ENCODE peak calls at places on chromosome 11, in six cellular contexts. P is transverse colon, S is IMR-90, V is stomach, B is sigmoid colon, W is fibroblast of lung. D is an unnamed sample.

GRCh38 chr11:76044750-76045320 is 161.5 kb downstream of the WNT11 start:
- DNase-seq in B (no peak), S (no peak), P (no peak), W (no peak), V (no peak), D (no peak)

GRCh38 chr11:35477871-35478270 is 47.5 kb downstream of the PAMR1 start:
- DNase-seq in S (no peak), P (no peak), W (no peak), B (no peak), V (no peak), D (no peak)

GRCh38 chr11:122696662-122697061 is 41.1 kb downstream of the UBASH3B start:
- DNase-seq in V (no peak), P (no peak), W (no peak), B (no peak), S (no peak), D (no peak)

GRCh38 chr11:15770798-15771414 is 585.4 kb downstream of the SOX6 start:
- DNase-seq in P (peak; percentile 40), V (peak; percentile 37), B (no peak), S (peak; percentile 52), W (peak; percentile 36), D (peak; percentile 29)

GRCh38 chr11:67178421-67178820 is 59.4 kb downstream of the KDM2A start:
- DNase-seq in S (peak; percentile 31), V (no peak), W (peak; percentile 52), P (no peak), B (no peak), D (no peak)

GRCh38 chr11:295351-296205 is 3.7 kb downstream of the IFITM5 start:
- DNase-seq in P (no peak), B (peak; percentile 59), V (no peak), S (no peak), W (no peak), D (no peak)

GRCh38 chr11:128407962-128408361 is 179.4 kb downstream of the ETS1 start:
- DNase-seq in S (peak; percentile 73), B (no peak), P (no peak), V (no peak), W (peak; percentile 88), D (peak; percentile 70)

GRCh38 chr11:128490092-128490491 is 97.3 kb downstream of the ETS1 start:
- DNase-seq in S (no peak), B (no peak), W (no peak), V (no peak), P (no peak), D (no peak)

GRCh38 chr11:71200172-71200716 is 52.1 kb downstream of the SHANK2 start:
- DNase-seq in B (no peak), P (no peak), V (no peak), S (no peak), W (no peak), D (peak; percentile 42)

GRCh38 chr11:111939836-111940604 is 2.9 kb downstream of the DIXDC1 start:
- DNase-seq in B (no peak), V (no peak), W (peak; percentile 96), P (no peak), S (peak; percentile 94), D (peak; percentile 76)

GRCh38 chr11:2892215-2893020 is 6.8 kb upstream of the CDKN1C start:
- DNase-seq in S (peak; percentile 50), P (peak; percentile 67), B (peak; percentile 83), V (peak; percentile 57), W (peak; percentile 40), D (no peak)

GRCh38 chr11:2575611-2576051 is 124.2 kb downstream of the KCNQ1OT1 start:
- DNase-seq in W (no peak), V (no peak), B (no peak), S (no peak), P (peak; percentile 39), D (no peak)

GRCh38 chr11:111736621-111737055 is 29.6 kb downstream of the PPP2R1B start:
- DNase-seq in W (no peak), B (no peak), P (no peak), V (no peak), S (no peak), D (no peak)

GRCh38 chr11:3041699-3042098 is 15.5 kb downstream of the CARS1 start:
- DNase-seq in W (no peak), P (no peak), B (no peak), S (no peak), V (no peak), D (no peak)

GRCh38 chr11:74255741-74256369 is 55.6 kb downstream of the P4HA3 start:
- DNase-seq in W (peak; percentile 43), V (peak; percentile 57), B (no peak), S (peak; percentile 63), P (peak; percentile 47), D (peak; percentile 13)

GRCh38 chr11:62205441-62205840 is 3.0 kb upstream of the SCGB2A1 start:
- DNase-seq in P (no peak), S (no peak), V (no peak), B (no peak), W (no peak), D (no peak)

DNA sequence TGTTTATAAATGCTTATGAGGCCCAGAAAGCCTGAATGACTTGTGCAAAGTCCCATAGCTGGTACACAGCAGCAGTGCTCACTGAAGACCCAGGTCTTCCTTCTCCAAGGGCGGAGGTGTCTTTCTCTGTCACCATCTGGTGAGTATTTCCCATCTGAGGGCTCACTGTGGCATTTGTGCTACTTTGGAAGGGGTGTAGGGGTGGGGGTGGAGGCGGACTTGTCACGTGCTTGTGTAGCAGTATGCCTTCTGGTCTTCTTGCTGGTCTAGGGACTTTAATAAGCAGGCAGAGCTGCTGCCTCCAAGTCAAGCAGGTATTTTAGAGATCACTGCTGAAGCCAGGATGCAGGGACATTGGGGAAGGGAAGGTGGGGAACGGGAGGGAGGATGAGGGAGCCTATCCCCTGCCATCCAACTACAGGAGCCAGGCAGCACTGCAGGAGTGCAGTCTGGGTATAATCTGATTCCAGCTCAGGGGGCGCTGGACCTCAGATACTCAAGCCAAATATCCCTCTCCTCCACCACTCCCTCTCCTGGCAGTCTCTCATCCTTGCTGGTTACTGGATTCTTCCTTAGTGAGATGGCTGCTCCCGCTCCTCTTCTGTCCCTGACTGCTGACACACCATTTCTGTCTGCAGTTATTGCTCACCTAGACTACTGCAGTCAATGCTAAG is 3.4 kb downstream of the ABCC8 start:
- DNase-seq in S (peak; percentile 7), P (no peak), B (no peak), V (no peak), W (no peak), D (no peak)
- H3K27me3 ChIP-seq in S (peaks cover 34% of the 10 kb centered on the region), P (peaks cover 66% of the 10 kb centered on the region), B (peaks cover 21% of the 10 kb centered on the region), V (peaks cover 63% of the 10 kb centered on the region), W (peaks cover 9% of the 10 kb centered on the region), D (peaks cover 66% of the 10 kb centered on the region)

DNA sequence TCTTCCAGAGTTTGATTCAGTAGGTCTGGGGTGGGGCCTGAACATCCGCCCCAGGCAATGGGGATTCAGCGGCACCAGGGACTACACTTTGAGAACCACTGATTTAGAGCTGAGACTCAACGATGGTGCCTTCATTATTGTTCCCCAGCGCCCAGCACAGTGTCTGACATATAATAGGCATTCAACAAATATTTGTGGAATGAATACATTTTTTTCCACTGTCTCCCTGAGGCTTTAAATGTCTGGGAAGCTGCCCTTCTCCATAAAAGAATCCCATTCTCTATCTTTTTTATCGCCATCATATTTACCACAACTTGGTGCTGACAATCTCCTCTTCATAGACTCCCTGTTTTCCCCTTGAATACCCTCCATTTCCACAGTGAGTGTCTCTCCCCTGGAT is 23.6 kb upstream of the LMO2 start:
- DNase-seq in P (no peak), V (no peak), W (no peak), S (no peak), B (no peak), D (no peak)
- H3K27ac ChIP-seq in P (no peak overlapping the region), V (no peak overlapping the region), W (no peak overlapping the region), S (no peak overlapping the region), B (no peak overlapping the region), D (no peak overlapping the region)

GRCh38 chr11:1372660-1373059 is 17.1 kb upstream of the BRSK2 start:
- DNase-seq in V (no peak), S (no peak), W (no peak), P (no peak), B (no peak), D (no peak)
- H3K27me3 ChIP-seq in V (peaks cover 25% of the 10 kb centered on the region), S (peaks cover 2% of the 10 kb centered on the region), W (no peaks in the 10 kb centered on the region), P (peaks cover 12% of the 10 kb centered on the region), B (no peaks in the 10 kb centered on the region), D (no peaks in the 10 kb centered on the region)

GRCh38 chr11:10694481-10695239 is 1.1 kb upstream of the IRAG1 start:
- DNase-seq in P (no peak), B (no peak), S (peak; percentile 83), V (no peak), W (peak; percentile 70), D (no peak)

GRCh38 chr11:10693509-10694071 is at the start of gene IRAG1:
- DNase-seq in W (peak; percentile 72), P (peak; percentile 37), B (peak; percentile 92), S (peak; percentile 78), V (peak; percentile 38), D (no peak)

GRCh38 chr11:10695821-10696220 is 2.3 kb upstream of the IRAG1 start:
- DNase-seq in B (no peak), P (no peak), S (peak; percentile 20), V (no peak), W (no peak), D (no peak)

GRCh38 chr11:10699072-10699471 is 5.5 kb upstream of the IRAG1 start:
- DNase-seq in S (no peak), W (no peak), P (no peak), B (no peak), V (no peak), D (no peak)

DNA sequence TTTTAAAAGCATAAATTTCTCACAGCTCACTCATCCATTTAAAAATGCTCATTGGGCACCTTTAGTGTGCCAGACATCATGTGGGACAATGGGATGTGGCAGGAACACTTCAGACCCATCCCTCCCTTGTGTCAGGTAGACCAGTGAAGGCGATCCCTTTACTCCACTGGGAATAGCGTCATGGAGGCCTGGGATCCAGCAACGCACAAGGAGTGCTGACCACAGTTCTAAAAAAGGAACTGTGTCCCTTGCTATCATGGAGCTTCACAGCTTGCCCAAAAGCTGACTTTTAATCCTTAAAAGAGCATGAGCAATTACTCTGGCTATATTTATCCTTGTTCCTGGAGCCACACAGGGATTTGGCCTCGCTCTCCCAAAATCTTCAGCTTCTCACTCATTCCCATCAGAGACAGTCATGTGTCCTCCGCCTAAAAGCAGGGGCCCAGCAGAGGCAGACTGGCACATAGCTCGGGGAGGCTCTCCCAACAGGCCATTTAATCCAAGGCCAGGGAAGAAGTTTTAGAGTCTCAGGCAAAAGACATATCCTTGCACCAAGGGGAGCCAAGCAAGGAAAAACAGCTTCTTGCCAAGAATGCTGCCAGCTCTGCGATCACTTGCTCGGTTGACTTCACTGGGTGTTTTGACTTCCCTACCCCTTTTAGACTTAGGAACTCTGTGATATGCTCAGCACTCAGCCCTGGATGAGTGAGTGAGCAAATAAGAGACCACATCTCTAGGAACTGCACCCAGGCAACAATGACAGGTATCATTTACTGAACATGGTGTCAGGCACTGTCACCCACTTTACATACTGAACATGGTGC is 3.5 kb upstream of the IRAG1 start:
- DNase-seq in W (no peak), B (no peak), V (no peak), P (no peak), S (no peak), D (no peak)
- H3K27ac ChIP-seq in W (no peak overlapping the region), B (peak overlapping the region; percentile 23), V (peak overlapping the region; percentile 63), P (peak overlapping the region; percentile 33), S (no peak overlapping the region), D (no peak overlapping the region)